ENCODE peak calls at places on chromosomes 5 and 9, in nine cellular contexts. R is WTC11, O is amygdala, N is NCI-H2171 treated with DMSO at 0.1 percent for 48 hours, S is Kasumi-1, H is A549, C is HEK293T, U is GM04504, Y is GM12891. T is an unnamed sample.

GRCh38 chr5:125140855-125141254 is 394.4 kb upstream of the ZNF608 start:
- DNase-seq in R (no peak), O (no peak), N (no peak), S (no peak), H (peak), C (no peak), U (peak), Y (no peak), T (no peak)

GRCh38 chr5:2754621-2755370 is 3.3 kb upstream of the IRX2 start:
- DNase-seq in R (peak), O (no peak), N (no peak), S (no peak), H (no peak), C (no peak), U (no peak), Y (no peak), T (no peak)

GRCh38 chr5:154860123-154860522 is 1.7 kb downstream of the CNOT8 start:
- DNase-seq in R (no peak), O (no peak), N (no peak), S (no peak), H (no peak), C (no peak), U (peak), Y (no peak), T (peak)

GRCh38 chr5:151619812-151620462 is 28.8 kb upstream of the FAT2 start:
- DNase-seq in R (peak), O (no peak), N (no peak), S (no peak), H (no peak), C (no peak), U (no peak), Y (no peak), T (no peak)

GRCh38 chr5:65809817-65810531 is 88.0 kb downstream of the NLN start:
- DNase-seq in R (no peak), O (peak), N (no peak), S (no peak), H (peak), C (no peak), U (no peak), Y (no peak), T (no peak)

GRCh38 chr9:91190062-91190461 is 171.7 kb downstream of the AUH start:
- DNase-seq in R (no peak), O (no peak), N (no peak), S (no peak), H (no peak), C (no peak), U (no peak), Y (no peak), T (no peak)

GRCh38 chr9:2132484-2133082 is 117.4 kb downstream of the SMARCA2 start:
- DNase-seq in R (no peak), O (no peak), N (peak), S (peak), H (peak), C (peak), U (no peak), Y (no peak), T (no peak)

GRCh38 chr9:22008662-22009562 is at the start of gene CDKN2B:
- DNase-seq in R (peak), O (peak), N (peak), S (no peak), H (no peak), C (peak), U (peak), Y (peak), T (peak)

GRCh38 chr5:124468671-124469411 is 277.6 kb downstream of the ZNF608 start:
- DNase-seq in R (peak), O (no peak), N (no peak), S (no peak), H (no peak), C (no peak), U (no peak), Y (no peak), T (no peak)

GRCh38 chr5:1551426-1551825 is 27.7 kb upstream of the LPCAT1 start:
- DNase-seq in R (no peak), O (no peak), N (no peak), S (no peak), H (no peak), C (no peak), U (no peak), Y (no peak), T (no peak)

GRCh38 chr5:116632890-116633289 is 58.3 kb upstream of the SEMA6A start:
- DNase-seq in R (no peak), O (no peak), N (peak), S (no peak), H (no peak), C (no peak), U (no peak), Y (no peak), T (no peak)

GRCh38 chr5:145936401-145937131 is at the start of gene SH3RF2:
- DNase-seq in R (peak), O (no peak), N (peak), S (peak), H (peak), C (peak), U (no peak), Y (no peak), T (no peak)

GRCh38 chr5:56327810-56328209 is 94.7 kb upstream of the ANKRD55 start:
- DNase-seq in R (no peak), O (no peak), N (no peak), S (no peak), H (no peak), C (no peak), U (no peak), Y (no peak), T (no peak)

GRCh38 chr9:8816361-8816760 is 1016.8 kb upstream of the DMAC1 start:
- DNase-seq in R (no peak), O (no peak), N (peak), S (no peak), H (no peak), C (peak), U (no peak), Y (no peak), T (no peak)

GRCh38 chr9:33676746-33677505 is 118.4 kb upstream of the PRSS3 start:
- DNase-seq in R (peak), O (peak), N (peak), S (no peak), H (peak), C (peak), U (no peak), Y (peak), T (no peak)

GRCh38 chr5:75463726-75464125 is 47.7 kb downstream of the CERT1 start:
- DNase-seq in R (no peak), O (no peak), N (no peak), S (no peak), H (no peak), C (no peak), U (no peak), Y (no peak), T (no peak)

GRCh38 chr9:34993502-34994428 is 4.2 kb downstream of the DNAJB5 start:
- DNase-seq in R (no peak), O (peak), N (no peak), S (no peak), H (no peak), C (no peak), U (no peak), Y (no peak), T (no peak)

T was measured in T-helper 1 cell.